ENCODE peak calls at places on chromosomes 11 and 22, in four cellular contexts. R is GM06990, Q is choroid plexus epithelial cell, U is pancreas. K is an unnamed sample.

GRCh38 chr11:3128356-3129180 is 36.5 kb downstream of the OSBPL5 start:
- DNase-seq in R (no peak), Q (no peak), U (peak), K (no peak)

GRCh38 chr11:12186683-12187082 is 76.3 kb downstream of the MICAL2 start:
- DNase-seq in R (no peak), Q (no peak), U (no peak), K (no peak)

GRCh38 chr11:128061321-128061871 is 526.0 kb downstream of the ETS1 start:
- DNase-seq in R (no peak), Q (no peak), U (no peak), K (no peak)

GRCh38 chr11:78840190-78840589 is 265.5 kb upstream of the NARS2 start:
- DNase-seq in R (no peak), Q (peak), U (no peak), K (peak)

GRCh38 chr22:31876156-31877035 is 67.9 kb upstream of the YWHAH start:
- DNase-seq in R (no peak), Q (no peak), U (no peak), K (peak)

GRCh38 chr22:29661355-29661754 is 57.9 kb downstream of the NF2 start:
- DNase-seq in R (no peak), Q (no peak), U (no peak), K (no peak)

GRCh38 chr11:261624-262023 is 16.6 kb upstream of the NLRP6 start:
- DNase-seq in R (no peak), Q (no peak), U (no peak), K (no peak)

GRCh38 chr11:68212421-68213134 is 518 bp downstream of the KMT5B start:
- DNase-seq in R (peak), Q (peak), U (peak), K (no peak)

GRCh38 chr11:8025123-8025522 is 38.0 kb downstream of the EIF3F start:
- DNase-seq in R (no peak), Q (no peak), U (no peak), K (no peak)

GRCh38 chr11:117589024-117589423 is 208.0 kb downstream of the DSCAML1 start:
- DNase-seq in R (no peak), Q (no peak), U (no peak), K (no peak)

GRCh38 chr22:29040385-29041275 is 21.0 kb downstream of the C22orf31 start:
- DNase-seq in R (no peak), Q (peak), U (no peak), K (peak)

GRCh38 chr11:107442715-107443215 is 14.9 kb downstream of the CWF19L2 start:
- DNase-seq in R (no peak), Q (no peak), U (no peak), K (no peak)

GRCh38 chr11:126790550-126790981 is 210.0 kb downstream of the KIRREL3 start:
- DNase-seq in R (no peak), Q (peak), U (no peak), K (peak)

GRCh38 chr22:46280063-46280817 is 12.4 kb downstream of the TTC38 start:
- DNase-seq in R (no peak), Q (no peak), U (no peak), K (no peak)

GRCh38 chr22:47987885-47988515 is 1225.5 kb downstream of the TBC1D22A start:
- DNase-seq in R (no peak), Q (no peak), U (no peak), K (no peak)

GRCh38 chr11:121665211-121665838 is 212.6 kb upstream of the SORL1-AS1 start:
- DNase-seq in R (no peak), Q (no peak), U (no peak), K (no peak)

GRCh38 chr11:29679996-29680395 is 336.8 kb downstream of the KCNA4 start:
- DNase-seq in R (no peak), Q (no peak), U (no peak), K (no peak)

GRCh38 chr11:10492084-10492483 is 37.0 kb downstream of the AMPD3 start:
- DNase-seq in R (no peak), Q (no peak), U (no peak), K (no peak)

GRCh38 chr11:72618801-72619200 is 55.4 kb downstream of the PDE2A start:
- DNase-seq in R (no peak), Q (peak), U (no peak), K (no peak)

GRCh38 chr11:34964610-34965331 is 48.4 kb downstream of the PDHX start:
- DNase-seq in R (no peak), Q (no peak), U (no peak), K (no peak)

GRCh38 chr11:19961225-19961624 is 199.1 kb downstream of the DBX1 start:
- DNase-seq in R (no peak), Q (no peak), U (no peak), K (no peak)

GRCh38 chr11:67389477-67389876 is 2.3 kb upstream of the RAD9A start:
- DNase-seq in R (no peak), Q (no peak), U (no peak), K (no peak)

GRCh38 chr22:49903322-49904039 is 14.8 kb downstream of the ALG12 start:
- DNase-seq in R (no peak), Q (no peak), U (peak), K (no peak)

GRCh38 chr11:8059571-8060011 is 21.4 kb upstream of the TUB start:
- DNase-seq in R (no peak), Q (no peak), U (no peak), K (no peak)

GRCh38 chr22:45007247-45007945 is 2.4 kb downstream of the PHF21B start:
- DNase-seq in R (no peak), Q (peak), U (no peak), K (no peak)

GRCh38 chr22:28029201-28029948 is 110.3 kb upstream of the PITPNB start:
- DNase-seq in R (no peak), Q (no peak), U (peak), K (no peak)

GRCh38 chr11:69471329-69472052 is 10.0 kb upstream of the LINC01488 start:
- DNase-seq in R (no peak), Q (no peak), U (peak), K (no peak)

GRCh38 chr11:27293500-27294417 is 69.3 kb downstream of the CCDC34 start:
- DNase-seq in R (no peak), Q (peak), U (no peak), K (no peak)

GRCh38 chr11:113473983-113474361 is 1.2 kb downstream of the DRD2 start:
- DNase-seq in R (no peak), Q (no peak), U (no peak), K (no peak)

GRCh38 chr22:39365406-39365782 is 15.6 kb downstream of the SYNGR1 start:
- DNase-seq in R (no peak), Q (no peak), U (no peak), K (no peak)

GRCh38 chr22:39362932-39363331 is 13.1 kb downstream of the SYNGR1 start:
- DNase-seq in R (no peak), Q (no peak), U (no peak), K (no peak)

GRCh38 chr22:39367040-39367439 is 17.2 kb downstream of the SYNGR1 start:
- DNase-seq in R (no peak), Q (no peak), U (no peak), K (no peak)

GRCh38 chr22:39363751-39364484 is 14.1 kb downstream of the SYNGR1 start:
- DNase-seq in R (no peak), Q (no peak), U (no peak), K (no peak)

DNA sequence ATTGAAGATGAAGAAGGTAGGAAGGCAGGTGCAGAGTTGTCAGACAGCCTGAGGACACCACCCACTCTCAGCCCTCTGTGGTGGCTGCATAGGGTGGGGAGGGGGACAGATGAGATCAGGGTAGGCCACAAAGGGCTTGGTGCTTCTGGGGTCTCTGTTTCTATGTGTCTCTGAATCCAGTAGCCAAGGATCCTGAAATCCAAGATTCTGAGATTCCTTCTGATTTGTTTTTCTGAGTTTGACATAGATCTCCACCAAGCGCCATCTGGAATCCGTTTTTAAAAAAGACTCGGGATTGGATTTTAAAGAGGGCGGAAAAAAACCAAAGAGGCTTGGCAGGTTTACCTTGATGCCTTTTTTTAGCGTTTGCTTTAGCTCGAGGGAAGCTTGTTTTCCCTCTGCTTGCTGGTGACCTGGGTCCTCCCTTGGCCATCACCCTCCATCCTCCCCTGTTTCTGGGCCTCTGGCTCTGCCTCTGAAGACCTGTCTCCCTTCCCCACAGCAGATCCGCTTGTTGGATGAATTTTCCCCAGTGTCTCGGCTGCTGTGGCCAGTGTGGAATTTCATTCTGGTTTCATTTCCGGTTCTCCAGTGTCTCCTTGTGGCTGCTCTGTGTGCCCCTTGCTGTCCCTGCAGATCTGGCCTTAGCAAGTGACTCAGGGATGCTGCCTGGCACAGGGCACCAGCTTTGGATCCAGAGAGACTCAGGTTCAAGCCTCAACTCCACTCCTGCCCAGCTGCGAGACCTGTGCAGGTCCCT is 15.0 kb downstream of the SYNGR1 start:
- DNase-seq in R (no peak), Q (no peak), U (no peak), K (no peak)
- TF ChIP-seq CTCF in R (no peak), Q (no peak), U (no peak), K (no peak)

DNA sequence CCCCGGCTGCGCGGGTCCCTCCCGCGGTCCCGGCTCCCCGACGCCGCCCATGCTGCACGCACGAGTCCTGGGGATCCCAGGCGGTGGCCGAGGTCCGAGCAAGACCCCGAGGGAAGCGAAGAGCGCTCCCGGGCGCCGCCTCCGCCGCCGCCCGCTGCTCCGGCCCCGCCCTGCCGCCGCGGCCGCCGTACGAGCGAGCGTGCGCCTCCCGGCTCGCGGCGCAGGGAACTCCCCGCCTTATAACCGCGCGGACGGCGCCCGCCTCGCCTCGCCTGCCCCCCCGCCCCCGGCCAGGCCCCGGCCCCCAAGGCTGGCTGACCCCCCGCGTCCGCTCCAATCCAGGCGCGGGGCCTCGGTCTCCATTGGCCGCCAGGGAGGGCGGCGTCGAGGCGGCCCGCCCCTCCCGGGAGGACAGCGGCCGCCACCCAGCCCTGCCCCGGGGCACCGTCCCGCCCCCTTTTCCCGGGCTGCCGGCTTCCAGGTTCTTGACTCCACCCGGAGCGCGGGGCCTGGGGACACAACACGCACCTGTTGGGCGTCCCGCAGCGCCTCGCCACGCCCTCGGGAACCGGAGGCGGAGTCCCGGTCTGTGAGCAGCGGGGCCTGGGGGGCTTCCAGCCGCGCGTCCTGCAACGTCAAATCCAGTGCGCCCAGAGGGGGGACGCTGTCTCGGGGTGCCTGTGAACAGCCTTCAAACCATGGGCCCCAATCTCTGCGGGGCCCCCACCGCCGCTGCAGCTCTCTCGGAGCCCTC is at the start of gene FADS3:
- DNase-seq in R (peak), Q (peak), U (peak), K (no peak)
- TF ChIP-seq CTCF in R (no peak), Q (no peak), U (no peak), K (no peak)

GRCh38 chr22:18954333-18954732 is 18.2 kb upstream of the PRODH start:
- DNase-seq in R (peak), Q (peak), U (peak), K (no peak)
- TF ChIP-seq CTCF in R (peak), Q (peak), U (peak), K (peak)

GRCh38 chr11:39174965-39175364 is 2284.5 kb downstream of the LRRC4C start:
- DNase-seq in R (no peak), Q (no peak), U (no peak), K (no peak)

GRCh38 chr11:39177678-39178077 is 2281.8 kb downstream of the LRRC4C start:
- DNase-seq in R (no peak), Q (no peak), U (no peak), K (no peak)

DNA sequence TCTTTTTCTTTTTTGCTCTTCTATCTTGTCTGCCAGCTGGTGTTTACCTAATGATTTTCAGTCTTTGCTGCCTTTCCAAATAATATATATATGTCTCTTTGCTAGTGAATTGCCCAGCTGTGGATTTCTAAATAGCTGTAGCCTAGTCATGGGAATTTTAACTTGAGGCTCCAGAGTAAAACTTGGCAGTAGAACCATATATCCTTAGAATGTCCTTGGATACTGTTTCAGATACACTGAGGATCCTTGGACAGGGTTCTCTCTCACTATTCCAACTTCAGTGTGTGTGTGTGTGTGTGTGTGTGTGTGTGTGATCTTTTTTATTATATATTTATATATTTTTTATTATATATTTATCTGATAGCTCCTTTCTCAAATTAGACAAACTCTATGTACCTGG is 2285.2 kb downstream of the LRRC4C start:
- DNase-seq in R (no peak), Q (no peak), U (no peak), K (no peak)
- TF ChIP-seq CTCF in R (no peak), Q (no peak), U (no peak), K (no peak)

GRCh38 chr11:63686912-63687311 is 5.6 kb downstream of the RTN3 start:
- DNase-seq in R (no peak), Q (no peak), U (no peak), K (no peak)

GRCh38 chr11:63680842-63681207 is 475 bp upstream of the RTN3 start:
- DNase-seq in R (no peak), Q (no peak), U (no peak), K (no peak)

GRCh38 chr11:63681208-63682044 is at the start of gene RTN3:
- DNase-seq in R (peak), Q (peak), U (peak), K (peak)

GRCh38 chr11:63683133-63683991 is 2.1 kb downstream of the RTN3 start:
- DNase-seq in R (no peak), Q (no peak), U (no peak), K (no peak)

DNA sequence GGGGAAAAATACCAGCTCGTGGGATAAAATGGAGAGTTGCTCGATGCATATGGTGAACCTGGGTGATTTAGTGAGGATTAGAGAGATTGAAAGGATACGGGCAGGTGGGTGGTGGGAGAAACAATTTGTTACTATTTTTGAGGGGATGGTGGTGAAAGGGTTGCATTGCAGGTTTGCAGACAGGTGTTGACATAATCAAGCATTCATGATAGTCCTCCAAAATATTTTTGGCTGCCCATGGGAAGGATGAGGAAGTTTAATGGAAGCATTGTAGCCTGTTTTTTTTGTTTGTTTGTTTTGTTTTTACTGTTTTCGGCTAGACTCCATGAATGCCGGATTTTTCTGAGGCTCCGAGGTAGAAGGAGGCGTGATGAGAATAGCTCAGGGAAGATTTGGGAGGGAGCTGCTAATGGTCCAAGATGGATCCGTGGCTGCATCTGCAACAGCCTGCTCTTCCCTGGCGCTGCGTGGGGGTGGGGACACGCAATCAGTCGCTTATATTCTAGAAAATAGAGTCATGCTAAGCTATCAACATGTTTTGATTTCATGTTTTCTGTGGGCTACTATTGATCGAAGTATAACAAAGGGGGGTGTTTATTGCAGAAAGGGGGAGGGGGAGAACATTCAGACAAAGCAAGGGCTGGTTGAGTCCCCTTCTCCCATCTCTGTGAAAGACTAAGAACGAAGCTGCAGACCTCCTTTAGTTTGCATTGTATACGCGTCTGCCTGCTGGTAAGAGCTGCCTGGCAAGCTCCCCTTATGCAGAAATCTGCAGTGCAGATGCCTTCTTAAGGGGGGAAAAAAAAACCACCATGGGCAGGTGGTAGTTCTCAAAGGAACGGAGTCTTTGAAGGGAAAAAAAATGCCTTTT is 980 bp downstream of the RTN3 start:
- DNase-seq in R (no peak), Q (no peak), U (no peak), K (no peak)
- TF ChIP-seq CTCF in R (peak), Q (no peak), U (peak), K (no peak)